ENCODE peak calls at places on chromosomes 2 and 18, in eight cellular contexts. One of them, this sample, is unnamed.

GRCh38 chr18:12589419-12589818 is 68.5 kb downstream of the SPIRE1 start:
- DNase-seq in hepatic stellate cell: no peak
- DNase-seq in progenitor cell of endocrine pancreas: no peak
- DNase-seq in right lobe of liver: no peak
- DNase-seq in EH: no peak
- DNase-seq in HTR-8/SVneo: no peak
- DNase-seq in ascending aorta: no peak
- DNase-seq in left ventricle myocardium inferior: no peak
- DNase-seq in this sample: no peak

GRCh38 chr2:28717339-28717758 is 34.3 kb upstream of the PPP1CB start:
- DNase-seq in hepatic stellate cell: peak; percentile 70
- DNase-seq in progenitor cell of endocrine pancreas: no peak
- DNase-seq in right lobe of liver: no peak
- DNase-seq in EH: peak; percentile 83
- DNase-seq in HTR-8/SVneo: peak; percentile 75
- DNase-seq in ascending aorta: peak; percentile 85
- DNase-seq in left ventricle myocardium inferior: peak; percentile 44
- DNase-seq in this sample: no peak

GRCh38 chr18:7921938-7922587 is 354.9 kb downstream of the PTPRM start:
- DNase-seq in hepatic stellate cell: peak; percentile 22
- DNase-seq in progenitor cell of endocrine pancreas: no peak
- DNase-seq in right lobe of liver: peak; percentile 52
- DNase-seq in EH: peak; percentile 74
- DNase-seq in HTR-8/SVneo: peak; percentile 9
- DNase-seq in ascending aorta: no peak
- DNase-seq in left ventricle myocardium inferior: no peak
- DNase-seq in this sample: no peak

GRCh38 chr2:239288951-239289481 is 111.8 kb downstream of the HDAC4 start:
- DNase-seq in hepatic stellate cell: peak; percentile 52
- DNase-seq in progenitor cell of endocrine pancreas: no peak
- DNase-seq in right lobe of liver: no peak
- DNase-seq in EH: no peak
- DNase-seq in HTR-8/SVneo: no peak
- DNase-seq in ascending aorta: no peak
- DNase-seq in left ventricle myocardium inferior: no peak
- DNase-seq in this sample: peak; percentile 34

GRCh38 chr2:181231886-181232644 is 225.1 kb upstream of the ITGA4 start:
- DNase-seq in hepatic stellate cell: peak; percentile 2
- DNase-seq in progenitor cell of endocrine pancreas: no peak
- DNase-seq in right lobe of liver: no peak
- DNase-seq in EH: peak; percentile 67
- DNase-seq in HTR-8/SVneo: no peak
- DNase-seq in ascending aorta: no peak
- DNase-seq in left ventricle myocardium inferior: no peak
- DNase-seq in this sample: no peak

GRCh38 chr18:79687806-79688205 is 8.2 kb downstream of the CTDP1 start:
- DNase-seq in hepatic stellate cell: no peak
- DNase-seq in progenitor cell of endocrine pancreas: no peak
- DNase-seq in right lobe of liver: no peak
- DNase-seq in EH: peak; percentile 48
- DNase-seq in HTR-8/SVneo: no peak
- DNase-seq in ascending aorta: no peak
- DNase-seq in left ventricle myocardium inferior: no peak
- DNase-seq in this sample: no peak

GRCh38 chr2:40317047-40317446 is 134.8 kb downstream of the SLC8A1 start:
- DNase-seq in hepatic stellate cell: no peak
- DNase-seq in progenitor cell of endocrine pancreas: no peak
- DNase-seq in right lobe of liver: no peak
- DNase-seq in EH: no peak
- DNase-seq in HTR-8/SVneo: peak; percentile 8
- DNase-seq in ascending aorta: no peak
- DNase-seq in left ventricle myocardium inferior: no peak
- DNase-seq in this sample: no peak

GRCh38 chr2:11004206-11004605 is 92.5 kb downstream of the KCNF1 start:
- DNase-seq in hepatic stellate cell: no peak
- DNase-seq in progenitor cell of endocrine pancreas: no peak
- DNase-seq in right lobe of liver: no peak
- DNase-seq in EH: peak; percentile 37
- DNase-seq in HTR-8/SVneo: peak; percentile 57
- DNase-seq in ascending aorta: no peak
- DNase-seq in left ventricle myocardium inferior: no peak
- DNase-seq in this sample: no peak

GRCh38 chr2:105860567-105860966 is 115.9 kb downstream of the NCK2 start:
- DNase-seq in hepatic stellate cell: no peak
- DNase-seq in progenitor cell of endocrine pancreas: no peak
- DNase-seq in right lobe of liver: no peak
- DNase-seq in EH: no peak
- DNase-seq in HTR-8/SVneo: no peak
- DNase-seq in ascending aorta: no peak
- DNase-seq in left ventricle myocardium inferior: no peak
- DNase-seq in this sample: no peak

GRCh38 chr18:76451475-76452331 is 43.3 kb downstream of the ZNF516 start:
- DNase-seq in hepatic stellate cell: no peak
- DNase-seq in progenitor cell of endocrine pancreas: no peak
- DNase-seq in right lobe of liver: no peak
- DNase-seq in EH: no peak
- DNase-seq in HTR-8/SVneo: no peak
- DNase-seq in ascending aorta: peak; percentile 62
- DNase-seq in left ventricle myocardium inferior: no peak
- DNase-seq in this sample: no peak

GRCh38 chr2:158837645-158838044 is 42.5 kb downstream of the DAPL1 start:
- DNase-seq in hepatic stellate cell: no peak
- DNase-seq in progenitor cell of endocrine pancreas: no peak
- DNase-seq in right lobe of liver: no peak
- DNase-seq in EH: no peak
- DNase-seq in HTR-8/SVneo: no peak
- DNase-seq in ascending aorta: no peak
- DNase-seq in left ventricle myocardium inferior: no peak
- DNase-seq in this sample: no peak

GRCh38 chr2:68994864-68995263 is 18.1 kb upstream of the ANTXR1 start:
- DNase-seq in hepatic stellate cell: no peak
- DNase-seq in progenitor cell of endocrine pancreas: no peak
- DNase-seq in right lobe of liver: no peak
- DNase-seq in EH: peak; percentile 96
- DNase-seq in HTR-8/SVneo: no peak
- DNase-seq in ascending aorta: no peak
- DNase-seq in left ventricle myocardium inferior: peak; percentile 63
- DNase-seq in this sample: no peak

This sample was measured in naive thymus-derived CD8-positive, alpha-beta T cell.